ENCODE peak calls at places on chromosomes 13 and 19, in ten cellular contexts. Q is keratinocyte; B is pancreas; C is neural progenitor cell; P is CD8-positive, alpha-beta T cell; F is body of pancreas; H is GM23338; S is A673; W is AG04450; O is dorsolateral prefrontal cortex. J is an unnamed sample.

GRCh38 chr13:37475966-37476365 is 122.6 kb downstream of the POSTN start:
- DNase-seq in Q (no peak), B (no peak), C (no peak), P (no peak), F (no peak), H (no peak), S (no peak), W (no peak), O (no peak), J (no peak)

GRCh38 chr13:111343186-111343805 is 22.9 kb downstream of the TEX29 start:
- DNase-seq in Q (no peak), B (no peak), C (no peak), P (no peak), F (no peak), H (no peak), S (no peak), W (no peak), O (no peak), J (no peak)

GRCh38 chr13:106919638-106920037 is 351.7 kb upstream of the ARGLU1 start:
- DNase-seq in Q (no peak), B (peak), C (peak), P (no peak), F (peak), H (peak), S (peak), W (no peak), O (no peak), J (no peak)

GRCh38 chr19:42325896-42326771 is 699 bp downstream of the MEGF8 start:
- DNase-seq in Q (no peak), B (peak), C (no peak), P (peak), F (no peak), H (peak), S (no peak), W (no peak), O (no peak), J (peak)

GRCh38 chr19:11261902-11262839 is at the start of gene DOCK6:
- DNase-seq in Q (no peak), B (peak), C (peak), P (no peak), F (peak), H (peak), S (peak), W (no peak), O (no peak), J (peak)

GRCh38 chr13:19845758-19846157 is 17.7 kb downstream of the ZMYM5 start:
- DNase-seq in Q (peak), B (no peak), C (no peak), P (no peak), F (no peak), H (no peak), S (peak), W (peak), O (no peak), J (no peak)

GRCh38 chr13:23678768-23679167 is 108.6 kb downstream of the TNFRSF19 start:
- DNase-seq in Q (no peak), B (no peak), C (no peak), P (no peak), F (no peak), H (no peak), S (no peak), W (no peak), O (no peak), J (no peak)

GRCh38 chr19:15251749-15252397 is 19.6 kb upstream of the EPHX3 start:
- DNase-seq in Q (no peak), B (peak), C (peak), P (no peak), F (peak), H (peak), S (peak), W (peak), O (no peak), J (peak)

GRCh38 chr13:37925878-37926473 is 56.4 kb upstream of the TRPC4 start:
- DNase-seq in Q (no peak), B (no peak), C (no peak), P (no peak), F (no peak), H (no peak), S (no peak), W (no peak), O (no peak), J (no peak)

GRCh38 chr13:49323344-49323743 is 75.6 kb downstream of the CDADC1 start:
- DNase-seq in Q (no peak), B (no peak), C (no peak), P (no peak), F (no peak), H (no peak), S (no peak), W (no peak), O (no peak), J (no peak)

GRCh38 chr19:38386968-38387549 is 775 bp downstream of the GGN start:
- DNase-seq in Q (no peak), B (no peak), C (no peak), P (no peak), F (no peak), H (no peak), S (no peak), W (no peak), O (no peak), J (no peak)

GRCh38 chr13:41460930-41461329 is 3.6 kb downstream of the RGCC start:
- DNase-seq in Q (no peak), B (no peak), C (no peak), P (no peak), F (no peak), H (no peak), S (no peak), W (no peak), O (no peak), J (no peak)

GRCh38 chr13:41459754-41460111 is 2.4 kb downstream of the RGCC start:
- DNase-seq in Q (no peak), B (no peak), C (no peak), P (no peak), F (no peak), H (no peak), S (no peak), W (no peak), O (no peak), J (no peak)

GRCh38 chr13:41463823-41464602 is 6.7 kb downstream of the RGCC start:
- DNase-seq in Q (no peak), B (no peak), C (no peak), P (peak), F (no peak), H (no peak), S (no peak), W (no peak), O (no peak), J (no peak)

GRCh38 chr13:41462427-41462826 is 5.1 kb downstream of the RGCC start:
- DNase-seq in Q (no peak), B (no peak), C (no peak), P (no peak), F (no peak), H (no peak), S (no peak), W (no peak), O (no peak), J (no peak)

DNA sequence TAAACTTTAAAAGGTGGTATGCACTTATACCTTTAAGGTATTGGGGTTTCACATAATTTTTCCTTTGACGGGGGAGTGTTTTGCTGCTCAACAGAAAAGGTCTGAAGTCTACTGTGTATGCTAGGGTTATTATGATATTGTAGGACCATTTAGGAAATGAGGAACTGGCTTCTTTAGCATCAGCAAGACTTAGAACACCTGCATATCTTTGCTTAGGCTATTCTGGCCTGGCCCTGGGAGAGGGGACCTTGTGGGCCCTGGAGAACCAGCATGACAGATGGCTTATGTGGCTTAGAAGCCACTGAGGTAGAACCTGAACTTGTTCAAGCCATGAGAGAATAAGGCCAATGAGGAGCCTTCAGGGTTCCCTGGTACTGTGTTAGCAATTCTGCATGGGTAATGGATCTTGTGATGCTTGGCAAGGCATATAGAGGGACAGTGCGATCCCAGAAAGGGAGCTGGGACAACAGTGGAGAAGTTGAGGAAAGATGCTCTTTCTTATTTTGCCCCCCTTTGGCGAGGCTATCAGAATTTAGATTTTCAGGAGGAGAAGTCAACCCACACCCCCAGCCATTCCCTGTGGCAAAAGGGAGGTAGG is 4.3 kb downstream of the RGCC start:
- DNase-seq in Q (no peak), B (no peak), C (no peak), P (no peak), F (no peak), H (no peak), S (no peak), W (no peak), O (no peak), J (no peak)
- H3K27ac ChIP-seq in Q (no peak), B (no peak), C (no peak), P (peak), F (no peak), H (no peak), S (no peak), W (no peak), O (peak), J (no peak)

GRCh38 chr19:49130325-49130724 is 11.0 kb downstream of the PPFIA3 start:
- DNase-seq in Q (no peak), B (no peak), C (no peak), P (no peak), F (no peak), H (no peak), S (no peak), W (no peak), O (no peak), J (no peak)

GRCh38 chr19:49128545-49129237 is 9.3 kb downstream of the PPFIA3 start:
- DNase-seq in Q (no peak), B (no peak), C (no peak), P (no peak), F (no peak), H (no peak), S (no peak), W (no peak), O (no peak), J (no peak)

GRCh38 chr19:49129238-49129583 is 9.9 kb downstream of the PPFIA3 start:
- DNase-seq in Q (no peak), B (peak), C (peak), P (no peak), F (no peak), H (peak), S (peak), W (no peak), O (no peak), J (no peak)

GRCh38 chr19:49126575-49126974 is 7.2 kb downstream of the PPFIA3 start:
- DNase-seq in Q (no peak), B (no peak), C (no peak), P (no peak), F (no peak), H (no peak), S (no peak), W (no peak), O (no peak), J (no peak)

GRCh38 chr19:49127674-49128544 is 8.6 kb downstream of the PPFIA3 start:
- DNase-seq in Q (peak), B (peak), C (peak), P (peak), F (peak), H (peak), S (peak), W (peak), O (peak), J (peak)
- TF ChIP-seq CTCF in Q (peak), B (no peak), C (peak), P (no peak), F (no peak), H (no peak), S (no peak), W (no peak), O (peak), J (peak)

GRCh38 chr13:58994077-58994476 is 1169.7 kb downstream of the DIAPH3 start:
- DNase-seq in Q (no peak), B (no peak), C (no peak), P (no peak), F (no peak), H (no peak), S (peak), W (no peak), O (no peak), J (no peak)
- H3K4me3 ChIP-seq in Q (no peak), B (no peak), C (no peak), P (no peak), F (no peak), H (no peak), S (no peak), W (no peak), O (no peak), J (no peak)

GRCh38 chr13:109810761-109811510 is 24.6 kb upstream of the IRS2 start:
- DNase-seq in Q (no peak), B (no peak), C (no peak), P (no peak), F (no peak), H (no peak), S (no peak), W (no peak), O (no peak), J (no peak)

GRCh38 chr13:109809216-109809890 is 23.0 kb upstream of the IRS2 start:
- DNase-seq in Q (no peak), B (no peak), C (no peak), P (no peak), F (no peak), H (no peak), S (no peak), W (no peak), O (no peak), J (no peak)

GRCh38 chr13:109813663-109814062 is 27.3 kb upstream of the IRS2 start:
- DNase-seq in Q (no peak), B (no peak), C (no peak), P (no peak), F (no peak), H (no peak), S (no peak), W (no peak), O (no peak), J (no peak)

GRCh38 chr13:109815651-109816050 is 29.3 kb upstream of the IRS2 start:
- DNase-seq in Q (no peak), B (no peak), C (no peak), P (no peak), F (no peak), H (no peak), S (no peak), W (no peak), O (no peak), J (no peak)

GRCh38 chr13:109812375-109812774 is 26.0 kb upstream of the IRS2 start:
- DNase-seq in Q (no peak), B (no peak), C (no peak), P (no peak), F (no peak), H (no peak), S (no peak), W (no peak), O (no peak), J (no peak)
- H3K27ac ChIP-seq in Q (no peak), B (no peak), C (no peak), P (no peak), F (no peak), H (no peak), S (no peak), W (no peak), O (no peak), J (no peak)

GRCh38 chr13:27621116-27621365 is 651 bp upstream of the POLR1D start:
- DNase-seq in Q (no peak), B (no peak), C (no peak), P (no peak), F (no peak), H (no peak), S (peak), W (no peak), O (no peak), J (no peak)
- TF ChIP-seq CTCF in Q (no peak), B (no peak), C (no peak), P (no peak), F (no peak), H (no peak), S (no peak), W (no peak), O (no peak), J (no peak)

GRCh38 chr19:3024509-3024869 is 4.6 kb downstream of the TLE2 start:
- DNase-seq in Q (no peak), B (no peak), C (no peak), P (no peak), F (no peak), H (no peak), S (no peak), W (no peak), O (no peak), J (no peak)
- H3K4me3 ChIP-seq in Q (no peak), B (no peak), C (peak), P (peak), F (no peak), H (peak), S (no peak), W (no peak), O (no peak), J (peak)

DNA sequence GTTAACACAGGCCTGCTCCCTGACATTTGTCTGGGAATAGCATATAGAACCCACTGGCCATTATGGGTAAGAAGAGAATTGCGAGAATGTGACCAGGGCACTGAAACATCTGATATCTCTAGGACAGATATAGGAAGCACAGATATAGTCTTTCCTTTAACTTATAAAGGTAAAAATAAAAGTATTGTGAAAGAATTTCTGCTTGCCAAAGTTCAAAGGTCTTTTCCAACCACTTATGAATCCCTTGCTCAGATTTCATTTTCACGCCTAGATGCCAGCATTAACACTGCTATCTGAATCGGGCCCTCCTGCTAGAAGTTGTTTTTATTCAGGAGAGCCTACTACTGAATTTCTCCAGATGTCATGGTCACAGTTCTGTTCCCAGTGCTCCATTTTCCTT is 27.7 kb downstream of the BBC3 start:
- DNase-seq in Q (no peak), B (no peak), C (no peak), P (no peak), F (no peak), H (no peak), S (no peak), W (no peak), O (no peak), J (no peak)
- H3K27ac ChIP-seq in Q (no peak), B (no peak), C (no peak), P (no peak), F (no peak), H (peak), S (no peak), W (no peak), O (no peak), J (no peak)

GRCh38 chr19:10135551-10136334 is 16.0 kb upstream of the EIF3G start:
- DNase-seq in Q (no peak), B (no peak), C (no peak), P (no peak), F (no peak), H (no peak), S (no peak), W (no peak), O (no peak), J (no peak)
- TF ChIP-seq CTCF in Q (peak), B (no peak), C (no peak), P (no peak), F (no peak), H (no peak), S (no peak), W (no peak), O (no peak), J (no peak)

GRCh38 chr19:53960187-53960586 is 2.5 kb upstream of the CACNG8 start:
- DNase-seq in Q (no peak), B (no peak), C (peak), P (no peak), F (no peak), H (peak), S (no peak), W (no peak), O (no peak), J (no peak)

GRCh38 chr19:53960886-53961285 is 1.9 kb upstream of the CACNG8 start:
- DNase-seq in Q (no peak), B (no peak), C (no peak), P (no peak), F (no peak), H (peak), S (no peak), W (no peak), O (no peak), J (no peak)

GRCh38 chr19:53959176-53959757 is 3.5 kb upstream of the CACNG8 start:
- DNase-seq in Q (no peak), B (no peak), C (peak), P (no peak), F (no peak), H (peak), S (no peak), W (no peak), O (no peak), J (no peak)

GRCh38 chr19:53962887-53963435 is at the start of gene CACNG8:
- DNase-seq in Q (no peak), B (no peak), C (peak), P (no peak), F (no peak), H (peak), S (no peak), W (no peak), O (no peak), J (no peak)

GRCh38 chr19:53961523-53962345 is 1.0 kb upstream of the CACNG8 start:
- DNase-seq in Q (no peak), B (no peak), C (peak), P (no peak), F (no peak), H (peak), S (peak), W (no peak), O (no peak), J (no peak)
- H3K4me3 ChIP-seq in Q (no peak), B (no peak), C (peak), P (no peak), F (no peak), H (peak), S (peak), W (peak), O (no peak), J (no peak)

J was measured in WERI-Rb-1.